ENCODE peak calls at places on chromosomes 2 and 18, in five cellular contexts. U, N, R, E and Q are unnamed samples.

GRCh38 chr2:10303634-10304378 is 1.1 kb downstream of the HPCAL1 start:
- DNase-seq in U (peak; percentile 48), N (peak; percentile 57), R (peak; percentile 80), E (peak; percentile 71), Q (no peak)

GRCh38 chr2:68487773-68488355 is 20.5 kb downstream of the APLF start:
- DNase-seq in U (no peak), N (no peak), R (no peak), E (no peak), Q (no peak)

GRCh38 chr2:160484859-160485520 is 8.6 kb downstream of the RBMS1 start:
- DNase-seq in U (no peak), N (no peak), R (no peak), E (no peak), Q (no peak)

GRCh38 chr2:234770081-234770506 is 181.7 kb upstream of the SH3BP4 start:
- DNase-seq in U (no peak), N (no peak), R (no peak), E (peak; percentile 45), Q (no peak)

GRCh38 chr2:82282111-82282882 is 1977.7 kb upstream of the LRRTM1 start:
- DNase-seq in U (peak; percentile 69), N (no peak), R (no peak), E (no peak), Q (no peak)

GRCh38 chr2:96099861-96100798 is 16.2 kb downstream of the ADRA2B start:
- DNase-seq in U (peak; percentile 17), N (peak; percentile 9), R (peak; percentile 34), E (no peak), Q (peak; percentile 62)

GRCh38 chr18:2979871-2980606 is 32.9 kb downstream of the LPIN2 start:
- DNase-seq in U (no peak), N (no peak), R (peak; percentile 56), E (no peak), Q (no peak)

GRCh38 chr2:70043252-70043875 is 43.9 kb upstream of the PCBP1 start:
- DNase-seq in U (no peak), N (peak; percentile 36), R (peak; percentile 72), E (no peak), Q (no peak)

GRCh38 chr18:63342206-63342605 is 22.6 kb upstream of the BCL2 start:
- DNase-seq in U (peak; percentile 58), N (peak; percentile 33), R (no peak), E (no peak), Q (no peak)

GRCh38 chr2:96683972-96684820 is 41.6 kb downstream of the FER1L5 start:
- DNase-seq in U (no peak), N (no peak), R (no peak), E (no peak), Q (no peak)

GRCh38 chr18:34928754-34929335 is 112.4 kb upstream of the MAPRE2 start:
- DNase-seq in U (no peak), N (no peak), R (no peak), E (no peak), Q (no peak)

GRCh38 chr18:76450912-76451421 is 44.1 kb downstream of the ZNF516 start:
- DNase-seq in U (no peak), N (peak; percentile 79), R (peak; percentile 61), E (no peak), Q (peak; percentile 71)

GRCh38 chr2:152134488-152135280 is 35.8 kb upstream of the CACNB4 start:
- DNase-seq in U (no peak), N (no peak), R (no peak), E (no peak), Q (no peak)

GRCh38 chr2:216519154-216519762 is 20.6 kb downstream of the RPL37A start:
- DNase-seq in U (peak; percentile 59), N (peak; percentile 77), R (no peak), E (peak; percentile 48), Q (no peak)

GRCh38 chr2:71892132-71892730 is 255.4 kb downstream of the CYP26B1 start:
- DNase-seq in U (no peak), N (no peak), R (no peak), E (no peak), Q (no peak)

GRCh38 chr2:25991965-25992364 is 9.7 kb upstream of the KIF3C start:
- DNase-seq in U (no peak), N (no peak), R (no peak), E (no peak), Q (no peak)

GRCh38 chr2:25993049-25993448 is 10.8 kb upstream of the KIF3C start:
- DNase-seq in U (no peak), N (no peak), R (no peak), E (no peak), Q (no peak)

GRCh38 chr2:25989154-25989553 is 6.9 kb upstream of the KIF3C start:
- DNase-seq in U (no peak), N (no peak), R (no peak), E (no peak), Q (no peak)

GRCh38 chr2:25994509-25994908 is 12.2 kb upstream of the KIF3C start:
- DNase-seq in U (no peak), N (no peak), R (no peak), E (no peak), Q (no peak)

GRCh38 chr2:25992556-25992955 is 10.3 kb upstream of the KIF3C start:
- DNase-seq in U (no peak), N (no peak), R (no peak), E (no peak), Q (no peak)
- TF ChIP-seq CTCF in U (no peak), N (no peak), R (no peak), E (no peak), Q (no peak)

GRCh38 chr2:197042613-197043248 is 116.2 kb upstream of the PGAP1 start:
- DNase-seq in U (no peak), N (no peak), R (no peak), E (no peak), Q (no peak)

GRCh38 chr2:197034969-197035368 is 108.5 kb upstream of the PGAP1 start:
- DNase-seq in U (no peak), N (no peak), R (no peak), E (no peak), Q (no peak)

GRCh38 chr2:197034292-197034691 is 107.8 kb upstream of the PGAP1 start:
- DNase-seq in U (no peak), N (no peak), R (no peak), E (no peak), Q (no peak)

GRCh38 chr2:197033222-197033621 is 106.7 kb upstream of the PGAP1 start:
- DNase-seq in U (no peak), N (no peak), R (no peak), E (no peak), Q (no peak)

DNA sequence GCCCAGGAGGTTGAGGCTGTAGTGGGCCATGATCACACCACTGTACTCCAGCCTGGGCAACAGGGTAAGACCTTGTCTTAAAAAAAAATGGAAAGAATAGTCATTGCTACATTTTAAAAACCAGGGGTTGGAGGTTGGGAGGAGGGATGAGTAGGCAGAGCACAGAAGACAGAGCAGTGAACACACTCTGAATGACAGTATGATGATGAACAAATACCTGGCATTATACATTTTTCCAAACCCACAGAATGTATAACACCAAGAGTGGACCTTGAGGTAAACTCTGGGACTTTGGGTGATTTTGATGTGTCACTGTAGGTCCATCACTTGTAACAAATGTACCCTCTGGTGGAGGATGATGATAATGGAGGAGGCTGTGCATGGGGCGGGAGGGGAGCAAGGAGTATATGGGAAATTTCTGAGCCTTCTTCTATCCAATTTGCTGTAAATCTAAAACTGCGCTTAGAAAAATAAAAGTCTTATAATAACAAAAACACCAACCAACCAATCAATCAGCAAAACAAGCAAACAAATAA is 111.4 kb upstream of the PGAP1 start:
- DNase-seq in U (no peak), N (no peak), R (no peak), E (no peak), Q (no peak)
- TF ChIP-seq CTCF in U (no peak), N (no peak), R (no peak), E (no peak), Q (no peak)

DNA sequence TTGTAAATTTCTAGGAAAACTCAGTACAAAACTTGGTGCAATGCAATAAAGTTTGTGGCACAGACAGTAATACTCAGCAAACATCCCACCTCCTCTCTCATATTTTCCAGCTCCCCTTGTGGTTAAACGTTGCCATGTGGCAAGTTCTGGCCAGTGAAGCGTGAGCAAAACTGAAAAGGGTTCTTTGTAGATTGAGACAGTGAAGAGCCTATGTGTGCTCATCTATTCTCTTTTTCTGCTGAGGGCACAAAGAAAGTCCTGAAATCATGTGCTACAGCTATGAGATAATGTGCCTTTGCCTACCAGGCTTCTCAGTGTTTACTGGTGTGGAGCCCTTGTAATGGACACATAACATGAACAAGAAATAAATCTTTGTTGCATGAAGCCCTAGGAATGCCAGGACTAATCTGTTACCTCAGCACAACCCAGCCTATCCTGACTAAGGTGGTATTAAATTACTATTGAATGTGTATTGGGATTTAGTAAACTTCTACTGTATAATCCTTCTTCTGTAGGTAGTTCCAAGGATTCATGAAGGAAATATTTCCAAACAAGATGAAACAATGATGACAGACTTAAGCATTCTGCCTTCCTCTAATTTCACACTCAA is 13.0 kb upstream of the TYMS start:
- DNase-seq in U (no peak), N (no peak), R (no peak), E (no peak), Q (no peak)
- TF ChIP-seq CTCF in U (no peak), N (no peak), R (no peak), E (no peak), Q (peak; percentile 66)

GRCh38 chr2:187594801-187595200 is 40.6 kb upstream of the TFPI start:
- DNase-seq in U (no peak), N (no peak), R (no peak), E (no peak), Q (no peak)
- TF ChIP-seq CTCF in U (no peak), N (no peak), R (no peak), E (no peak), Q (peak; percentile 26)

GRCh38 chr2:53268626-53269025 is 499.0 kb upstream of the CHAC2 start:
- DNase-seq in U (no peak), N (no peak), R (no peak), E (no peak), Q (no peak)

GRCh38 chr2:53265900-53266299 is 501.7 kb upstream of the CHAC2 start:
- DNase-seq in U (no peak), N (no peak), R (no peak), E (no peak), Q (no peak)

GRCh38 chr2:53268086-53268485 is 499.5 kb upstream of the CHAC2 start:
- DNase-seq in U (no peak), N (no peak), R (no peak), E (no peak), Q (no peak)
- TF ChIP-seq CTCF in U (no peak), N (no peak), R (no peak), E (no peak), Q (peak; percentile 29)